ENCODE peak calls at places on chromosome 12, in ten cellular contexts. T is thoracic aorta, F is mammary epithelial cell, N is epithelial cell of proximal tubule, D is Panc1, E is lower leg skin, K is A673, S is heart right ventricle, R is ascending aorta, L is stomach. J is an unnamed sample.

GRCh38 chr12:100718212-100718611 is 76.4 kb upstream of the ANO4 start:
- DNase-seq in T (no peak), F (no peak), N (no peak), D (no peak), E (no peak), K (peak; percentile 26), S (no peak), R (no peak), L (no peak), J (peak; percentile 36)

GRCh38 chr12:45789025-45789424 is 59.5 kb downstream of the ARID2 start:
- DNase-seq in T (no peak), F (no peak), N (no peak), D (no peak), E (no peak), K (peak; percentile 86), S (no peak), R (no peak), L (no peak), J (peak; percentile 87)

GRCh38 chr12:116160883-116161458 is 116.5 kb downstream of the MED13L start:
- DNase-seq in T (no peak), F (no peak), N (no peak), D (no peak), E (no peak), K (no peak), S (no peak), R (no peak), L (no peak), J (no peak)

GRCh38 chr12:52715416-52715815 is 12.1 kb upstream of the KRT77 start:
- DNase-seq in T (no peak), F (peak; percentile 4), N (no peak), D (no peak), E (no peak), K (no peak), S (no peak), R (no peak), L (peak; percentile 29), J (no peak)

GRCh38 chr12:75571204-75571603 is 59.8 kb upstream of the KRR1 start:
- DNase-seq in T (no peak), F (no peak), N (no peak), D (no peak), E (no peak), K (peak; percentile 74), S (no peak), R (no peak), L (no peak), J (no peak)

GRCh38 chr12:57236224-57236924 is 6.9 kb downstream of the SHMT2 start:
- DNase-seq in T (no peak), F (no peak), N (no peak), D (no peak), E (no peak), K (no peak), S (no peak), R (no peak), L (no peak), J (no peak)

GRCh38 chr12:44863867-44864266 is 12.2 kb downstream of the NELL2 start:
- DNase-seq in T (no peak), F (no peak), N (no peak), D (no peak), E (no peak), K (no peak), S (no peak), R (no peak), L (no peak), J (no peak)

GRCh38 chr12:10753066-10753465 is 29.9 kb upstream of the YBX3 start:
- DNase-seq in T (no peak), F (peak; percentile 79), N (peak; percentile 61), D (no peak), E (no peak), K (no peak), S (no peak), R (no peak), L (no peak), J (peak; percentile 43)

GRCh38 chr12:116694653-116695463 is 43.0 kb downstream of the SPRING1 start:
- DNase-seq in T (no peak), F (no peak), N (no peak), D (no peak), E (no peak), K (no peak), S (no peak), R (no peak), L (no peak), J (no peak)

GRCh38 chr12:1576410-1577240 is 17.8 kb downstream of the FBXL14 start:
- DNase-seq in T (no peak), F (no peak), N (no peak), D (no peak), E (no peak), K (peak; percentile 62), S (peak; percentile 55), R (no peak), L (no peak), J (peak; percentile 81)

GRCh38 chr12:97754306-97754705 is 291.7 kb downstream of the RMST start:
- DNase-seq in T (no peak), F (no peak), N (no peak), D (no peak), E (no peak), K (no peak), S (no peak), R (no peak), L (no peak), J (no peak)

DNA sequence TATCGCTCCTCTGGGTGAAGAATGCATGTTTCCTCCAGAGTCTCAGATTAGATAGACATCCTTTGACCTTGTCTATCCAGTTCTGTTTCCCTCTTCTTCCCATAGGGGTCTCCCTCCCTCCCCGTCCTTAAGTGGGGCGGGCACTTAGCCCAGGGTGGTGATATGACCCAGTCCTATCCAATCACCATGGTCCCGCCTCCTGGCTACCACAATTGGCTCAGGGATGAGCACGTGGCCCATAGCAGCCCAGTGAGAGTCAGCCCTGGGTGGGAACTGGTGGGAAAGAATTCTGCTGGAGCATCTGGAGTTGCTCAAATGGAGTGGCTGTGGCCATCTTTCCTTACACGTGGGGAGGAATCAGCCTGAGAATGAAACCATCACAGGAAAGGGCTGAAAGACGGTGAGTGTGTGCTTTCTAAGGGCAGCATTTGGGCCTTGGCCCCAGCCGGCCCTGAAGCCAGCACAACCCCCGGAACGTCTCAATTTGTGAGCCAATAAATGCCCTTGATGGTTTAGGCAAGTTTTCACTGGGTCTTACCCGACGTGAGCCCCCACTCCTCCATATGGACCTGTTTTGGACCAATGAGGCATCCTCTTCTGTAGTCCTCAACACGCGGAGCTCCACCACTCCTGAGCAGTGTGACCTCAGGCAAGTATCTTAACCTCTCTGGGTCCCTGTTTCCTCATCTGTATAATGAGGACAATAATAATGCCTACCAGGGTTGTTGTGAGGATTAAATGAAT is 14.3 kb upstream of the MLXIP start:
- DNase-seq in T (no peak), F (peak; percentile 37), N (peak; percentile 91), D (no peak), E (peak; percentile 70), K (peak; percentile 97), S (peak; percentile 91), R (no peak), L (peak; percentile 64), J (peak; percentile 98)
- TF ChIP-seq CTCF in T (no peak), F (peak; percentile 21), N (peak; percentile 72), D (no peak), E (no peak), K (peak; percentile 70), S (peak; percentile 53), R (no peak), L (no peak), J (peak; percentile 63)

DNA sequence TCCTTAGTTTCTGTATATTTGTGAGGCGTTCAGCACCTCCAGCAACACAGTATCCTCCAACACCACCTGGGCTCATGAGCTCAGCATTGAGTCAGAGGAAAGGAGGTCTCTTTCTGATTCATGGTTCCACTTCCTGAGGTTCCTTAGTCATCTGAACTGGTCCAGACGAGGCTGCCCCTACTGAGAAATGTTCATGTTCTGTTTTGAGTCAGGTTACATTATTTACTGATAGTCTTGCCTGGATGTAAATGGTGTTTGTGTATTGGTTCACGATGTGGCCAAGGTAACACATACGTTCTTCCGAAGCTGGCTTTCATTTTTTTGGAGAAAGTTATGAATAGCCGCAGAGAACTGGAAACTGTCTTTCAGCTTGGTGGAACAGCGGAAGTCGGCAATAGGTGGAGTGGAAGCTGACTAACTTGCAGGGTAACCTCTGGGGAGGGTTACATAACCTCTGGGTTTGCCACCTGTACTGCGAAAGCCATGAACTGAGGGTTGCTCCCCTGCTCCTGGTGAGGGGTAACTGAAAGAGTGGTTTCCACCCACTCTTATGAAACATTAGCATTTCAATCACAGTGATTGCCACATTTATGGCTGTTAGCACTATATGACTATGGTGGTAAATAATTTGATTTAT is 42.2 kb upstream of the MANSC4 start:
- DNase-seq in T (no peak), F (peak; percentile 98), N (peak; percentile 41), D (peak; percentile 61), E (no peak), K (no peak), S (no peak), R (no peak), L (no peak), J (peak; percentile 80)
- H3K4me3 ChIP-seq in T (no peak overlapping the region), F (peak overlapping the region; percentile 33), N (no peak overlapping the region), D (no peak overlapping the region), E (no peak overlapping the region), K (peak overlapping the region; percentile 10), S (no peak overlapping the region), R (no peak overlapping the region), L (no peak overlapping the region), J (no peak overlapping the region)

GRCh38 chr12:71552728-71553501 is 110.7 kb downstream of the ZFC3H1 start:
- DNase-seq in T (no peak), F (no peak), N (no peak), D (no peak), E (no peak), K (no peak), S (no peak), R (no peak), L (no peak), J (no peak)
- TF ChIP-seq CTCF in T (no peak), F (no peak), N (no peak), D (no peak), E (peak; percentile 37), K (no peak), S (no peak), R (no peak), L (no peak), J (no peak)

GRCh38 chr12:124296916-124297351 is 2.0 kb downstream of the RFLNA start:
- DNase-seq in T (no peak), F (no peak), N (no peak), D (no peak), E (no peak), K (no peak), S (no peak), R (no peak), L (no peak), J (no peak)
- H3K4me3 ChIP-seq in T (peak overlapping the region; percentile 66), F (no peak overlapping the region), N (no peak overlapping the region), D (no peak overlapping the region), E (no peak overlapping the region), K (no peak overlapping the region), S (no peak overlapping the region), R (peak overlapping the region; percentile 67), L (peak overlapping the region; percentile 57), J (peak overlapping the region; percentile 53)

DNA sequence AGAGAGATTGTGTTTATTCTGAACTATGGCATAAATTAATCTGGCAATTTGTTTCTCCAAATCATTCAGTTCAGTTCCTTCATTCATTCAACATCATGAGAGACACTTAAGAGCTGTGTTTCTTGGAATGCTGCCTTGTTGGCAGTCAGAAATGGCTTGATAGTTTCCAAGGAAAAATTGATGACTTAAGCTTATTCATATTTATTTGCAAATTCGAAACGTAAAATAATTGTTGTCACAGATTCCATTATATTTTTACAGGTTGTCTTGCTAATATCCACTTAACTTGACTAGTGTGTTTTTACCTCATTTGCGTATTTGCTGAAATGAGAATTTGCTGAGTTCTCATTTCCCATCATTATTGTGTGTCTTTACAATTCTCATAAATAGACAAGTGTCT is 393.0 kb downstream of the C12orf75 start:
- DNase-seq in T (no peak), F (no peak), N (no peak), D (no peak), E (no peak), K (no peak), S (no peak), R (no peak), L (no peak), J (no peak)
- TF ChIP-seq CTCF in T (no peak), F (no peak), N (no peak), D (no peak), E (no peak), K (no peak), S (no peak), R (no peak), L (no peak), J (no peak)